ENCODE peak calls at places on chromosomes 3 and 15, in nine cellular contexts. A is PC-9, B is DND-41, S is fibroblast of lung, U is GM23248, V is HCT116, Z is mammary epithelial cell, N is endothelial cell of umbilical vein, F is hepatocyte. J is an unnamed sample.

GRCh38 chr15:33160054-33160453 is 34.5 kb downstream of the FMN1 start:
- DNase-seq in A (no peak), B (no peak), S (no peak), U (no peak), V (no peak), Z (no peak), N (no peak), F (no peak), J (no peak)

GRCh38 chr3:147431746-147432145 is 22.6 kb downstream of the ZIC1 start:
- DNase-seq in A (no peak), B (no peak), S (no peak), U (peak; percentile 75), V (no peak), Z (no peak), N (no peak), F (no peak), J (peak; percentile 24)

GRCh38 chr3:47568901-47569300 is 9.8 kb downstream of the CSPG5 start:
- DNase-seq in A (no peak), B (no peak), S (no peak), U (no peak), V (no peak), Z (no peak), N (no peak), F (no peak), J (no peak)

GRCh38 chr3:189308594-189308993 is 136.8 kb downstream of the TPRG1 start:
- DNase-seq in A (no peak), B (no peak), S (no peak), U (no peak), V (no peak), Z (no peak), N (no peak), F (peak; percentile 12), J (peak; percentile 94)

GRCh38 chr3:28726840-28727239 is 378.2 kb upstream of the AZI2 start:
- DNase-seq in A (peak; percentile 23), B (peak; percentile 23), S (peak; percentile 14), U (peak; percentile 68), V (peak; percentile 44), Z (peak; percentile 31), N (peak; percentile 59), F (peak; percentile 56), J (no peak)

GRCh38 chr3:66039590-66039887 is 821 bp upstream of the MAGI1 start:
- DNase-seq in A (peak; percentile 38), B (no peak), S (peak; percentile 60), U (peak; percentile 85), V (no peak), Z (peak; percentile 32), N (peak; percentile 62), F (peak; percentile 68), J (no peak)

GRCh38 chr3:49454457-49454856 is 15.6 kb upstream of the DAG1 start:
- DNase-seq in A (peak; percentile 75), B (no peak), S (no peak), U (no peak), V (peak; percentile 52), Z (peak; percentile 47), N (no peak), F (peak; percentile 72), J (no peak)

GRCh38 chr15:99016680-99017321 is 9.2 kb upstream of the PGPEP1L start:
- DNase-seq in A (peak; percentile 32), B (peak; percentile 51), S (peak; percentile 64), U (peak; percentile 84), V (no peak), Z (peak; percentile 67), N (no peak), F (no peak), J (peak; percentile 78)

GRCh38 chr3:152313430-152313829 is 44.7 kb downstream of the MBNL1 start:
- DNase-seq in A (no peak), B (no peak), S (no peak), U (no peak), V (no peak), Z (no peak), N (peak; percentile 29), F (no peak), J (no peak)

GRCh38 chr3:85342915-85343314 is 384.1 kb downstream of the CADM2 start:
- DNase-seq in A (no peak), B (no peak), S (peak; percentile 3), U (no peak), V (no peak), Z (no peak), N (no peak), F (peak; percentile 42), J (peak; percentile 14)

GRCh38 chr15:34076785-34077184 is 24.9 kb downstream of the EMC7 start:
- DNase-seq in A (no peak), B (no peak), S (no peak), U (no peak), V (no peak), Z (no peak), N (no peak), F (no peak), J (no peak)

GRCh38 chr3:127831723-127832172 is 9.4 kb upstream of the MGLL start:
- DNase-seq in A (peak; percentile 36), B (peak; percentile 11), S (peak; percentile 6), U (peak; percentile 69), V (no peak), Z (no peak), N (peak; percentile 35), F (no peak), J (no peak)

GRCh38 chr15:92601940-92602593 is 53.5 kb downstream of the FAM174B start:
- DNase-seq in A (no peak), B (no peak), S (no peak), U (no peak), V (no peak), Z (no peak), N (no peak), F (no peak), J (no peak)

GRCh38 chr3:46947981-46948791 is 28.4 kb downstream of the CCDC12 start:
- DNase-seq in A (peak; percentile 89), B (peak; percentile 70), S (peak; percentile 61), U (peak; percentile 28), V (peak; percentile 64), Z (peak; percentile 61), N (peak; percentile 58), F (peak; percentile 91), J (no peak)

GRCh38 chr3:184491867-184492615 is 69.5 kb upstream of the EPHB3 start:
- DNase-seq in A (no peak), B (no peak), S (no peak), U (peak; percentile 43), V (no peak), Z (no peak), N (no peak), F (no peak), J (no peak)

GRCh38 chr3:1183320-1184048 is 90.7 kb downstream of the CNTN6 start:
- DNase-seq in A (no peak), B (no peak), S (peak; percentile 93), U (peak; percentile 90), V (no peak), Z (peak; percentile 35), N (no peak), F (peak; percentile 3), J (no peak)

GRCh38 chr3:127480196-127480933 is 110.2 kb downstream of the TPRA1 start:
- DNase-seq in A (no peak), B (no peak), S (no peak), U (no peak), V (no peak), Z (no peak), N (no peak), F (no peak), J (no peak)

GRCh38 chr3:45180051-45180450 is 33.9 kb upstream of the CDCP1 start:
- DNase-seq in A (no peak), B (no peak), S (peak; percentile 75), U (peak; percentile 90), V (no peak), Z (peak; percentile 59), N (no peak), F (no peak), J (no peak)

GRCh38 chr15:40775740-40776536 is 6.2 kb downstream of the C15orf62 start:
- DNase-seq in A (no peak), B (no peak), S (no peak), U (no peak), V (no peak), Z (no peak), N (no peak), F (no peak), J (no peak)

GRCh38 chr15:80418892-80419537 is 14.8 kb downstream of the ARNT2 start:
- DNase-seq in A (peak; percentile 20), B (peak; percentile 19), S (peak; percentile 53), U (peak; percentile 83), V (peak; percentile 34), Z (peak; percentile 33), N (peak; percentile 16), F (peak; percentile 72), J (no peak)

GRCh38 chr15:88690331-88690730 is 51.5 kb downstream of the ISG20 start:
- DNase-seq in A (no peak), B (no peak), S (no peak), U (no peak), V (no peak), Z (peak; percentile 18), N (no peak), F (no peak), J (no peak)

GRCh38 chr15:58285212-58285920 is 146.4 kb upstream of the LIPC start:
- DNase-seq in A (no peak), B (no peak), S (no peak), U (no peak), V (no peak), Z (no peak), N (no peak), F (peak; percentile 43), J (no peak)
- H3K4me3 ChIP-seq in A (no peak overlapping the region), B (no peak overlapping the region), S (no peak overlapping the region), U (no peak overlapping the region), V (no peak overlapping the region), Z (no peak overlapping the region), N (no peak overlapping the region), F (no peak overlapping the region), J (no peak overlapping the region)

GRCh38 chr15:25243800-25244097 is 195.1 kb downstream of the UBE3A start:
- DNase-seq in A (no peak), B (no peak), S (no peak), U (no peak), V (no peak), Z (no peak), N (no peak), F (no peak), J (no peak)
- H3K9me3 ChIP-seq in A (no peaks in the 10 kb centered on the region), B (peaks cover 16% of the 10 kb centered on the region), S (no peaks in the 10 kb centered on the region), U (no peaks in the 10 kb centered on the region), V (no peaks in the 10 kb centered on the region), Z (peaks cover 55% of the 10 kb centered on the region), N (peaks cover 19% of the 10 kb centered on the region), F (no peaks in the 10 kb centered on the region), J (no peaks in the 10 kb centered on the region)

DNA sequence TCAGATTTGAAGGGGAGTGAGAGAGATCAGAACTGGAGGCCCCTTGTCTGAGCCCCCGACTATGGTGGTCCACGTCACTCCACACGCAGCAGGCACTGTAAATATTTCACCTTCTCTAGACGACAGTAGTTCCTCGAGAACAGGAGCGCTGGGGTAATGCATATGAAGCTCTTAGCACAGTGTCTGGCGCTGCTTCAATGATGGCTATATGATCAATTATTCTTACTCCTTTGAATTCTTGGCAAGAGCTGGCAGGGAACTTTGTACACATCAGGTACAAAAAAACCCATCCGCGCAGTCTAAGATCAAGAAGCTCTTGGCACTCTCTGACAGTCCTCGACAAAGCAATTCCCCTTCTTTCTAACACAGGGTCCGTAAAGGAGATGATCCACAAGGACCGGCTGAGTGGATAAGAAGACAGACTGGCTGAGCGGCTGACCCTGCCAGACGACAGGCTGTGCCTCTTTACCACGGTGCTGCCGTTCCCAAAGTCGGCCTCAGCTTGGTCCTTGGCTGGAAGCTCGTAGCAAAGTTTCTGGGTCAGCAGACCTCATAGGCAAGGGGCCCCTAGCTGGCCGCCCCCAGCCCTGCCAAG is 475 bp upstream of the NRROS start:
- DNase-seq in A (no peak), B (peak; percentile 58), S (no peak), U (peak; percentile 24), V (no peak), Z (no peak), N (peak; percentile 28), F (no peak), J (no peak)
- TF ChIP-seq EZH2 in A (no peak), B (no peak), S (no peak), U (no peak), V (no peak), Z (no peak), N (no peak), F (no peak), J (no peak)

GRCh38 chr3:51966016-51966415 is 1.2 kb downstream of the PCBP4 start:
- DNase-seq in A (no peak), B (no peak), S (no peak), U (no peak), V (no peak), Z (no peak), N (no peak), F (no peak), J (no peak)
- H3K4me3 ChIP-seq in A (no peak overlapping the region), B (no peak overlapping the region), S (no peak overlapping the region), U (peak overlapping the region; percentile 87), V (no peak overlapping the region), Z (peak overlapping the region; percentile 44), N (no peak overlapping the region), F (no peak overlapping the region), J (no peak overlapping the region)